ENCODE peak calls at places on chromosomes 11 and 22, in seven cellular contexts. O, J, Y, P, V, L and K are unnamed samples.
A peak's percentile ranks its signal among the peaks of the same experiment; 100 is the strongest.

GRCh38 chr11:93741882-93742226 is 382 bp downstream of the C11orf54 start:
- DNase-seq in O (peak; percentile 87), J (peak; percentile 70), Y (peak; percentile 90), P (peak; percentile 86), V (peak; percentile 70), L (no peak), K (peak; percentile 17)

GRCh38 chr11:10925149-10925926 is 67.5 kb upstream of the ZBED5 start:
- DNase-seq in O (no peak), J (no peak), Y (no peak), P (no peak), V (no peak), L (no peak), K (no peak)

GRCh38 chr11:44416776-44417175 is 106.8 kb upstream of the ALX4 start:
- DNase-seq in O (no peak), J (peak; percentile 21), Y (no peak), P (no peak), V (no peak), L (no peak), K (no peak)

GRCh38 chr11:12232160-12232559 is 121.8 kb downstream of the MICAL2 start:
- DNase-seq in O (no peak), J (no peak), Y (no peak), P (no peak), V (no peak), L (no peak), K (no peak)

GRCh38 chr11:31106963-31107576 is 262.5 kb downstream of the DCDC1 start:
- DNase-seq in O (peak; percentile 0), J (peak; percentile 39), Y (peak; percentile 72), P (peak; percentile 53), V (peak; percentile 42), L (no peak), K (no peak)

GRCh38 chr22:33971561-33971961 is 51.3 kb upstream of the LARGE1 start:
- DNase-seq in O (no peak), J (peak; percentile 1), Y (peak; percentile 5), P (no peak), V (no peak), L (no peak), K (no peak)

GRCh38 chr22:20186871-20187546 is 36.2 kb upstream of the CCDC188 start:
- DNase-seq in O (no peak), J (no peak), Y (no peak), P (no peak), V (no peak), L (no peak), K (no peak)

GRCh38 chr11:117200813-117201515 is 1.8 kb downstream of the TAGLN start:
- DNase-seq in O (no peak), J (no peak), Y (no peak), P (peak; percentile 82), V (no peak), L (no peak), K (no peak)

GRCh38 chr22:27218012-27218483 is 560.7 kb downstream of the MIAT start:
- DNase-seq in O (peak; percentile 79), J (no peak), Y (no peak), P (no peak), V (no peak), L (no peak), K (no peak)

GRCh38 chr11:15967166-15967565 is 389.2 kb downstream of the SOX6 start:
- DNase-seq in O (peak; percentile 42), J (peak; percentile 93), Y (no peak), P (no peak), V (peak; percentile 32), L (peak; percentile 24), K (no peak)

GRCh38 chr11:38640854-38641253 is 2042.8 kb upstream of the RAG2 start:
- DNase-seq in O (no peak), J (no peak), Y (no peak), P (no peak), V (no peak), L (no peak), K (no peak)

GRCh38 chr11:114135737-114136151 is 76.2 kb downstream of the ZBTB16 start:
- DNase-seq in O (peak; percentile 73), J (no peak), Y (no peak), P (peak; percentile 11), V (peak; percentile 80), L (no peak), K (peak; percentile 14)

GRCh38 chr22:48238018-48238915 is 1475.8 kb downstream of the TBC1D22A start:
- DNase-seq in O (no peak), J (no peak), Y (no peak), P (no peak), V (no peak), L (no peak), K (no peak)

GRCh38 chr11:77345621-77346020 is 44.1 kb upstream of the GDPD4 start:
- DNase-seq in O (peak; percentile 28), J (no peak), Y (no peak), P (peak; percentile 31), V (peak; percentile 23), L (no peak), K (peak; percentile 44)

GRCh38 chr11:93123351-93123898 is 74.4 kb downstream of the SLC36A4 start:
- DNase-seq in O (peak; percentile 76), J (no peak), Y (peak; percentile 82), P (no peak), V (peak; percentile 43), L (no peak), K (no peak)

GRCh38 chr11:123183391-123184099 is 11.5 kb downstream of the CLMP start:
- DNase-seq in O (no peak), J (peak; percentile 60), Y (no peak), P (no peak), V (peak; percentile 35), L (no peak), K (no peak)

GRCh38 chr22:33803883-33804282 is 116.4 kb downstream of the LARGE1 start:
- DNase-seq in O (no peak), J (no peak), Y (no peak), P (no peak), V (no peak), L (no peak), K (no peak)

GRCh38 chr11:10125522-10126133 is 168.4 kb downstream of the SBF2 start:
- DNase-seq in O (no peak), J (no peak), Y (no peak), P (peak; percentile 75), V (peak; percentile 70), L (no peak), K (no peak)

GRCh38 chr11:114623720-114624119 is 28.1 kb upstream of the NXPE4 start:
- DNase-seq in O (no peak), J (no peak), Y (no peak), P (no peak), V (no peak), L (no peak), K (no peak)

GRCh38 chr11:117281159-117281558 is 10.0 kb upstream of the BACE1-AS start:
- DNase-seq in O (peak; percentile 96), J (peak; percentile 89), Y (no peak), P (peak; percentile 93), V (peak; percentile 88), L (peak; percentile 91), K (peak; percentile 97)

GRCh38 chr22:38016182-38017078 is 32.1 kb upstream of the SOX10 start:
- DNase-seq in O (no peak), J (peak; percentile 34), Y (peak; percentile 79), P (peak; percentile 87), V (peak; percentile 34), L (no peak), K (no peak)

GRCh38 chr22:21443735-21444421 is 23.3 kb upstream of the TMEM191C start:
- DNase-seq in O (no peak), J (no peak), Y (peak; percentile 81), P (no peak), V (no peak), L (no peak), K (no peak)

GRCh38 chr22:30043181-30043580 is 37.1 kb upstream of the HORMAD2 start:
- DNase-seq in O (no peak), J (no peak), Y (no peak), P (no peak), V (no peak), L (no peak), K (no peak)

GRCh38 chr11:128689946-128690745 is 3.7 kb upstream of the FLI1 start:
- DNase-seq in O (no peak), J (no peak), Y (no peak), P (peak; percentile 92), V (peak; percentile 50), L (no peak), K (no peak)
- H3K4me3 ChIP-seq in O (peak overlapping the region; percentile 15), J (peak overlapping the region; percentile 20), Y (no peak overlapping the region), P (peak overlapping the region; percentile 68), V (peak overlapping the region; percentile 44), L (no peak overlapping the region), K (no peak overlapping the region)

DNA sequence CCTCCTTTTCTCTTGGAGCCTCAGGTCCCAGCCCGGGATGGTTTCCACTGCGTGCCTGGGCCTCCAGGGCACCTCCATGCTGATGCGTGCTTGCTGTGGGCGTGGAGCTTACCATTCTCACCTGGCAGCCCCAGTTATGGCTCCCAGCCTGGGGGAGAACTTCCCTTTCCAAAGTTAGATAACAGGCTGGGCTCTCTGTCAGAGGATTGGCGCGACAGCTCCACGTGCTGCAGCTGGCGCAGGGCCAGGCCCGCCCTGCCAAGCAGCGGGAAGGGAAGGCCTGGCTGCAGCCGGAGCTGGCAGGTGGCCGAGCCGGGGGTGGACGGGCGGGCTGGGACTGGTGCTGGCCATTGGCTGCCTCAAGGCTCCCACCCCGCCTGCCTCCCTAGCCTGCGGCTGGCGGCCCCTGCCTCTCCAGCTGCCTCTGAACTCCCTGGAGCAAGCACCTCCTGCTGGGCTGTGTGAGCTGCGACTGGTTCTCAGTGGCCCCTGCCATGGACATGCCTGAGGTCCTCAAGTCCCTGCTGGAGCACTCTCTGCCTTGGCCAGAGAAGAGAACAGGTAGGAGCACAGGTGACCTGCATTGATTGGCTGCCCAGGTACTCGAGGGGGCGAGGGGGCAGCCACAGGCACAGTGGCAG is 14.6 kb upstream of the TEF start:
- DNase-seq in O (peak; percentile 94), J (peak; percentile 89), Y (peak; percentile 98), P (peak; percentile 100), V (peak; percentile 99), L (peak; percentile 85), K (peak; percentile 69)
- TF ChIP-seq CTCF in O (peak; percentile 48), J (peak; percentile 26), Y (no peak), P (peak; percentile 33), V (peak; percentile 53), L (peak; percentile 39), K (peak; percentile 42)

DNA sequence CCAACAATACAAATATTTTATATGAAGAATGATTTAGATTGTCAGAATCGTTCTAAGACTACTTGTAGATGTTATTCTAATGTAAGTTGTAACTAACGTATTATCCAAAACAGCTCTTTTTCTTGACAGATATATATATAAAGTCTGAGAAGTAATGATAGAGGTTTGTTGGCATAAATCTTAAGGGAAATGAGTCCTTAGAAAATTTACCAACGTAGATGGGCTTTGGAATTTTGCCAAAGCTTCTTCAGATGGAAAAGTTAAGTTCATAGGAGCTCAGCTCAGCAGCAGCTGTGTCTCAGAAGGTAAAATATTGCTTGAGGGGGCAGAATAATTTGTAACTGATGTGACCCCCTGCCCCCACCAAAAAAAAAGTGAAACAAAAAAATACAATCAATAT is 66.7 kb downstream of the BID start:
- DNase-seq in O (peak; percentile 30), J (no peak), Y (no peak), P (peak; percentile 22), V (peak; percentile 64), L (no peak), K (no peak)
- H3K4me3 ChIP-seq in O (peak overlapping the region; percentile 48), J (no peak overlapping the region), Y (no peak overlapping the region), P (peak overlapping the region; percentile 53), V (peak overlapping the region; percentile 56), L (peak overlapping the region; percentile 26), K (no peak overlapping the region)

DNA sequence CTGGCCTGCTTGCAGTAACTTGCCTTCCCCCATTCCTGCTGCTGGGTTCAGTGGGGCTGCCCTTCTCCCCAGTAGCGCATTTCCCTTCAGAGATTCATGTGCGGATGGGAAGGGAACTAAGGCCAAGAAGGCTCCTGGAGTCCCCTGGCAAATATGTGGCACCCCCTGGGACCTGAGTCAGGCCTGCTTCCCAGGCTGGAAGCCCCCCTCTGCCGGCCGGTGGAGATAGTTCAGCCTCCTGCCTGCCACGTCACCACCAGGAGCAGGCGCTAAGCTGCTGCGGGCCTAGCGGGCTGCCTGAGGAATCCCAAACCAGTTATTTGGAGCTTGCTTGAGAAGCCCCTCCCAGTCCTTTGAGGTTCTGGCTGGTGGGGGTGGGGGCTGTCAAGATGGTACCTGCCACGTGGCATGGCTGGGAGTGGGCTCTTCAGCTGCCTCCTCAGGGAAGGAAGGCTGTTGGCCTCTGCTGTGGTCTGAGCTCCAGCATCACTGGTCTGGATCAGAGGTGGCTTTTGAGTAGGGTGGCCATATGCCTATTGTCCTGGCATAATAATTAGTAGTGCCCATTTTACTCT is 2.0 kb downstream of the SERPINH1 start:
- DNase-seq in O (peak; percentile 92), J (no peak), Y (peak; percentile 42), P (peak; percentile 97), V (peak; percentile 93), L (peak; percentile 58), K (no peak)
- TF ChIP-seq CTCF in O (peak; percentile 71), J (peak; percentile 50), Y (no peak), P (peak; percentile 65), V (peak; percentile 77), L (peak; percentile 61), K (peak; percentile 76)